ENCODE peak calls at places on chromosome 9, in four cellular contexts. K, P, R and C are unnamed samples.

GRCh38 chr9:93224591-93224990 is 40.7 kb downstream of the WNK2 start:
- DNase-seq in K (peak), P (no peak), R (no peak), C (no peak)

GRCh38 chr9:81771606-81772005 is 82.3 kb upstream of the TLE1 start:
- DNase-seq in K (no peak), P (no peak), R (no peak), C (no peak)

GRCh38 chr9:124776952-124777645 is at the start of gene OLFML2A:
- DNase-seq in K (no peak), P (no peak), R (no peak), C (peak)

GRCh38 chr9:98109052-98109451 is 10.0 kb downstream of the TRIM14 start:
- DNase-seq in K (no peak), P (no peak), R (no peak), C (no peak)

GRCh38 chr9:72951043-72951442 is 1.8 kb downstream of the ALDH1A1 start:
- DNase-seq in K (peak), P (no peak), R (no peak), C (no peak)

GRCh38 chr9:76891874-76892273 is 14.0 kb downstream of the PRUNE2 start:
- DNase-seq in K (no peak), P (no peak), R (no peak), C (no peak)

GRCh38 chr9:137000177-137000930 is 4.0 kb upstream of the CLIC3 start:
- DNase-seq in K (no peak), P (peak), R (no peak), C (no peak)

GRCh38 chr9:95189230-95190098 is 128.0 kb downstream of the FANCC start:
- DNase-seq in K (peak), P (no peak), R (no peak), C (no peak)

GRCh38 chr9:112752334-112753110 is 2.0 kb downstream of the SNX30 start:
- DNase-seq in K (no peak), P (no peak), R (no peak), C (no peak)

GRCh38 chr9:137648396-137648795 is 29.6 kb downstream of the EHMT1 start:
- DNase-seq in K (no peak), P (no peak), R (no peak), C (no peak)

GRCh38 chr9:91809581-91810285 is 140.3 kb downstream of the ROR2 start:
- DNase-seq in K (no peak), P (no peak), R (no peak), C (peak)

GRCh38 chr9:124941689-124942561 is 1.0 kb upstream of the GOLGA1 start:
- DNase-seq in K (peak), P (peak), R (peak), C (peak)

GRCh38 chr9:120396926-120397325 is 183.0 kb downstream of the CDK5RAP2 start:
- DNase-seq in K (no peak), P (no peak), R (no peak), C (no peak)

GRCh38 chr9:134344068-134344820 is 18.0 kb downstream of the RXRA start:
- DNase-seq in K (no peak), P (no peak), R (peak), C (no peak)

GRCh38 chr9:85292261-85292660 is 449.5 kb downstream of the AGTPBP1 start:
- DNase-seq in K (no peak), P (no peak), R (no peak), C (no peak)

GRCh38 chr9:78614892-78615291 is 318.0 kb downstream of the PSAT1 start:
- DNase-seq in K (no peak), P (no peak), R (no peak), C (no peak)

DNA sequence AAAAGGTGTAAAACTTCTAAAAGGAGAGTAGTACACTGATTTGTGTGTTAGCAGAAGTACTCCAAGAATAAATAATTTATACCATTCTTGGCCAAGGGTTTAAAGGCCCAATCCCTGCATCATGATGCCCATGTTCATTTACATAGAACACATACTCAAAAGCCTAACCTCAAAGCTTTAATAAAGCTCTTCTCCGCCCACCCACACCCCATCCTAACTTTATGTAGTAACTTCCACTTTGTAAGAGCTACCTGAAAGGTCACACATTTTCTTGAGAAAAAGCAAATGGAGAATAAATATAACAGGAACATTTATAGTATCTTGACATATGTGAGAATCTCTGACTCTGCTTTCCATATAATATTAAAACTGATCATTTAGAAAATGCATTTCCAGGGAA is 148.8 kb upstream of the FREM1 start:
- DNase-seq in K (no peak), P (no peak), R (no peak), C (no peak)
- TF ChIP-seq BRCA1 in K (no peak), P (no peak), R (no peak), C (no peak)

DNA sequence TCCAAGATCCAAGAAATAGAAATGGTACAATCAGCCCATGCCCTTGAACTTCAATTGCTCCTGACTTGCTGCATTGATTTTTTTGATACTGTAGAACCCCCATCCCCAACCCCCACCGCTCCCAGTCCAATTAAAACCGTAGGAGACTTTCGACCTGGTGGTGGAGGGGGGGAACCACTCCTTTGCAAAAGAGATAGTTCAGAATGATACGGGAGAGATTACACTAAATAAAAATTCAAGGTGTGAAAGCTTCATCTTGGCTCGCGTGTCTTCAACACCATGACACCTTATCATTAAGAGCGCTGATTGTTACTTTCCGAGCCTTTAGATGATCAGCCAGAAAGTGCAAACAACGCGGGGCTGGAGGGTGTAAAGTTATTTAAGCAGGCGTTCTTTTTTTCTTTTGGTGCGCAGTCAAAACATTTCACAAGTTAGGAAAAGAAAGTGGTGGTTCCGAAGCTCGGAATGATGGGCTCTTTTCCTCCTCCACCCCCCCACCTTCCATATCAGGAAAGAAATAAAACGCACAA is 1.3 kb upstream of the ZNF462 start:
- DNase-seq in K (no peak), P (no peak), R (no peak), C (no peak)
- TF ChIP-seq BRCA1 in K (no peak), P (no peak), R (no peak), C (no peak)

GRCh38 chr9:36797471-36798220 is 225.0 kb downstream of the MELK start:
- DNase-seq in K (no peak), P (no peak), R (no peak), C (no peak)

GRCh38 chr9:36803951-36804350 is 230.1 kb downstream of the PAX5 start:
- DNase-seq in K (no peak), P (no peak), R (no peak), C (no peak)

GRCh38 chr9:36798350-36799065 is 225.8 kb downstream of the MELK start:
- DNase-seq in K (peak), P (no peak), R (peak), C (no peak)

GRCh38 chr9:36796671-36797419 is 224.2 kb downstream of the MELK start:
- DNase-seq in K (no peak), P (no peak), R (no peak), C (no peak)

DNA sequence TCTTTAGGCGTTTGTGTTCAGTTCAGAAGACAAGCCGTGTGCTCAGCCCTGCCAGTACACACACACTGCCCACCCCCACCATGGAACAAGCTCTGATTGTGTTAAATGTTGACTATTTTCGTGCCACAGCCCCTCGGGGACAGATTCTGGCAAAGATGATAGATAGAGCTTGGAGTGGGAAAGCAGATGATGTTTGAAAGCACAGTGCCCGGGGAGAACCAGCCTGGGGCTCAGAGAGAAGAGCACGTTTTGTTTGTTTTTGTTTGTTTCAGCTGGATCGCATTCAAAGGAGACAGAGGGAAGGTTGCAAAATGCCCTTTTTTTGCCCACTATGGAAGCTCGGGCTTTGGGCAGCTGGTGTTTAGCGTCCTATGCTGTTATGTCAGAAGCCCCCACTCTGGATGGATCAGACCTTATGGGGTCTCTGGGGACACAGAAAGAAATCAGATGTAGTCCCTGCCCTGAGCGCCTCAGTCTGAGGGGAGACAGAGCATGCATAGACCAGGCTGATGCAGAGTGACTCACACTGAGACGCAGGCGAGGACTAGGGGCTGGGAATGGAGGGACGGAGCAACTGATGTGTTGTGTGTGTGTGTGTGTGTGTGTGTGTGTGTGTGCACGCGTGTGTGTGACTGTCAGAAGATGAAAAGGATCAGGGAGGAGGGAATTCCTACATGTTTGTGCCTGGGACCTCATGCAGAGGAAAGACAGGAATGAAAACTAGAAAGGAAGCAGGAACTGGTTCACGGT is 229.7 kb downstream of the MELK start:
- DNase-seq in K (no peak), P (no peak), R (no peak), C (no peak)
- TF ChIP-seq BRCA1 in K (no peak), P (no peak), R (no peak), C (no peak)

DNA sequence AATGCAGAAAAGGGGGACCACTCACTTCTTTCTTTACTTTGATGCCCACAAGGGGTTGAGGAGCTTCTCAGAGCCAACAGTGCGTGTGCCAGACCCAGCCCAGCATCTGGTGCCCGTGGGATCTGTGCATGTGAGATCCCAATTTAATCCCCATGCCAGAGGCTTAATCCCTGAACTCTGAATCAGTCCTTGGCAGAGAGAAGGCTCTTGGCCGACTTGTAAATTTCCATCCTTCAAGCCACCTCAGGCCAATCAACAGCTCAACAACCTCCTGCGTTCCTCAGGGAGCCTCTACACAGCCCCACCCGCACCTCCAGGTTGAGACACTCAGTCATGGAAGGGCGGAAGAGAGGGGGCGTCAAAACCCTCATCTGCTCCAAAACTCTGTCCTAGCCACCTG is 230.0 kb upstream of the DAPK1 start:
- DNase-seq in K (no peak), P (no peak), R (no peak), C (no peak)
- TF ChIP-seq BRCA1 in K (no peak), P (no peak), R (no peak), C (no peak)

GRCh38 chr9:129458663-129459549 is 162.0 kb downstream of the C9orf50 start:
- DNase-seq in K (no peak), P (no peak), R (no peak), C (no peak)
- TF ChIP-seq BRCA1 in K (no peak), P (no peak), R (no peak), C (no peak)

GRCh38 chr9:16266648-16267276 is 603.7 kb downstream of the BNC2 start:
- DNase-seq in K (no peak), P (no peak), R (peak), C (peak)
- TF ChIP-seq BRCA1 in K (no peak), P (no peak), R (no peak), C (no peak)

GRCh38 chr9:99166149-99166548 is 55.6 kb downstream of the ALG2 start:
- DNase-seq in K (no peak), P (no peak), R (no peak), C (no peak)
- TF ChIP-seq BRCA1 in K (no peak), P (no peak), R (no peak), C (no peak)

GRCh38 chr9:131651160-131651559 is 88.7 kb downstream of the RAPGEF1 start:
- DNase-seq in K (no peak), P (no peak), R (no peak), C (no peak)

GRCh38 chr9:131651599-131651998 is 88.3 kb downstream of the RAPGEF1 start:
- DNase-seq in K (peak), P (no peak), R (no peak), C (no peak)

GRCh38 chr9:131654857-131655577 is 84.9 kb downstream of the RAPGEF1 start:
- DNase-seq in K (peak), P (no peak), R (no peak), C (no peak)

GRCh38 chr9:131649646-131650045 is 90.2 kb downstream of the RAPGEF1 start:
- DNase-seq in K (no peak), P (no peak), R (no peak), C (no peak)

GRCh38 chr9:131650254-131650653 is 89.6 kb downstream of the RAPGEF1 start:
- DNase-seq in K (no peak), P (no peak), R (no peak), C (no peak)
- TF ChIP-seq BRCA1 in K (no peak), P (no peak), R (no peak), C (no peak)

GRCh38 chr9:127777368-127777960 is 1.0 kb downstream of the SH2D3C start:
- DNase-seq in K (no peak), P (no peak), R (no peak), C (no peak)
- TF ChIP-seq BRCA1 in K (no peak), P (no peak), R (no peak), C (no peak)

GRCh38 chr9:86722706-86723075 is 224.6 kb downstream of the GAS1 start:
- DNase-seq in K (no peak), P (no peak), R (no peak), C (no peak)
- TF ChIP-seq BRCA1 in K (no peak), P (no peak), R (no peak), C (no peak)